ENCODE peak calls at places on chromosomes 13 and 19, in eight cellular contexts. P, Z, W, N, X, L, A and V are unnamed samples.
A peak's percentile ranks its signal among the peaks of the same experiment; 100 is the strongest.

GRCh38 chr19:3231288-3231687 is 6.8 kb downstream of the CELF5 start:
- DNase-seq in P (no peak), Z (no peak), W (no peak), N (no peak), X (no peak), L (no peak), A (no peak), V (no peak)

GRCh38 chr19:39765091-39766076 is 13.3 kb upstream of the LEUTX start:
- DNase-seq in P (peak; percentile 16), Z (no peak), W (peak; percentile 41), N (peak; percentile 36), X (no peak), L (peak; percentile 89), A (no peak), V (no peak)

GRCh38 chr19:45443462-45444317 is 20.0 kb upstream of the ERCC1 start:
- DNase-seq in P (peak; percentile 63), Z (peak; percentile 95), W (peak; percentile 82), N (peak; percentile 83), X (peak; percentile 99), L (no peak), A (peak; percentile 74), V (peak; percentile 71)

GRCh38 chr13:61685683-61686013 is 270.0 kb upstream of the PCDH20 start:
- DNase-seq in P (no peak), Z (no peak), W (no peak), N (peak; percentile 3), X (no peak), L (no peak), A (no peak), V (no peak)

GRCh38 chr19:45607071-45608029 is 5.3 kb upstream of the GPR4 start:
- DNase-seq in P (peak; percentile 23), Z (no peak), W (peak; percentile 59), N (no peak), X (peak; percentile 42), L (no peak), A (peak; percentile 32), V (no peak)

GRCh38 chr19:35136977-35137702 is 1.5 kb upstream of the FXYD1 start:
- DNase-seq in P (no peak), Z (no peak), W (no peak), N (no peak), X (no peak), L (no peak), A (no peak), V (no peak)

GRCh38 chr13:24083722-24084421 is 76.6 kb upstream of the SPATA13 start:
- DNase-seq in P (no peak), Z (no peak), W (no peak), N (no peak), X (no peak), L (no peak), A (no peak), V (no peak)

GRCh38 chr19:44848036-44848804 is 2.1 kb downstream of the NECTIN2 start:
- DNase-seq in P (peak; percentile 42), Z (no peak), W (peak; percentile 57), N (no peak), X (peak; percentile 38), L (no peak), A (no peak), V (no peak)

GRCh38 chr13:87677043-87677333 is 5.8 kb downstream of the SLITRK5 start:
- DNase-seq in P (no peak), Z (no peak), W (no peak), N (no peak), X (no peak), L (no peak), A (no peak), V (peak; percentile 15)

GRCh38 chr19:7063339-7063738 is 4.9 kb upstream of the MBD3L3 start:
- DNase-seq in P (no peak), Z (no peak), W (no peak), N (no peak), X (no peak), L (no peak), A (no peak), V (no peak)

GRCh38 chr19:7515471-7516226 is at the start of gene ZNF358:
- DNase-seq in P (peak; percentile 42), Z (peak; percentile 19), W (peak; percentile 46), N (no peak), X (peak; percentile 53), L (no peak), A (peak; percentile 45), V (peak; percentile 98)

GRCh38 chr19:55156202-55157063 is 1.1 kb downstream of the TNNI3 start:
- DNase-seq in P (no peak), Z (no peak), W (peak; percentile 44), N (peak; percentile 89), X (no peak), L (peak; percentile 54), A (no peak), V (peak; percentile 72)

GRCh38 chr19:50838239-50838638 is 4.9 kb upstream of the KLK15 start:
- DNase-seq in P (no peak), Z (no peak), W (no peak), N (peak; percentile 18), X (no peak), L (no peak), A (no peak), V (peak; percentile 73)

GRCh38 chr13:46575321-46575721 is 22.4 kb downstream of the LRCH1 start:
- DNase-seq in P (peak; percentile 67), Z (no peak), W (peak; percentile 89), N (no peak), X (no peak), L (no peak), A (no peak), V (peak; percentile 34)

GRCh38 chr19:45643927-45644771 is 5.0 kb upstream of the EML2 start:
- DNase-seq in P (no peak), Z (no peak), W (no peak), N (no peak), X (no peak), L (no peak), A (no peak), V (no peak)

GRCh38 chr13:25046274-25046984 is 49.5 kb upstream of the PABPC3 start:
- DNase-seq in P (no peak), Z (no peak), W (no peak), N (no peak), X (no peak), L (no peak), A (no peak), V (peak; percentile 21)

GRCh38 chr13:102405499-102406079 is 3.7 kb upstream of the FGF14 start:
- DNase-seq in P (peak; percentile 4), Z (no peak), W (peak; percentile 12), N (no peak), X (no peak), L (no peak), A (no peak), V (no peak)

GRCh38 chr19:48681127-48681470 is 8.3 kb upstream of the NTN5 start:
- DNase-seq in P (peak; percentile 92), Z (no peak), W (peak; percentile 93), N (no peak), X (no peak), L (no peak), A (no peak), V (peak; percentile 50)

DNA sequence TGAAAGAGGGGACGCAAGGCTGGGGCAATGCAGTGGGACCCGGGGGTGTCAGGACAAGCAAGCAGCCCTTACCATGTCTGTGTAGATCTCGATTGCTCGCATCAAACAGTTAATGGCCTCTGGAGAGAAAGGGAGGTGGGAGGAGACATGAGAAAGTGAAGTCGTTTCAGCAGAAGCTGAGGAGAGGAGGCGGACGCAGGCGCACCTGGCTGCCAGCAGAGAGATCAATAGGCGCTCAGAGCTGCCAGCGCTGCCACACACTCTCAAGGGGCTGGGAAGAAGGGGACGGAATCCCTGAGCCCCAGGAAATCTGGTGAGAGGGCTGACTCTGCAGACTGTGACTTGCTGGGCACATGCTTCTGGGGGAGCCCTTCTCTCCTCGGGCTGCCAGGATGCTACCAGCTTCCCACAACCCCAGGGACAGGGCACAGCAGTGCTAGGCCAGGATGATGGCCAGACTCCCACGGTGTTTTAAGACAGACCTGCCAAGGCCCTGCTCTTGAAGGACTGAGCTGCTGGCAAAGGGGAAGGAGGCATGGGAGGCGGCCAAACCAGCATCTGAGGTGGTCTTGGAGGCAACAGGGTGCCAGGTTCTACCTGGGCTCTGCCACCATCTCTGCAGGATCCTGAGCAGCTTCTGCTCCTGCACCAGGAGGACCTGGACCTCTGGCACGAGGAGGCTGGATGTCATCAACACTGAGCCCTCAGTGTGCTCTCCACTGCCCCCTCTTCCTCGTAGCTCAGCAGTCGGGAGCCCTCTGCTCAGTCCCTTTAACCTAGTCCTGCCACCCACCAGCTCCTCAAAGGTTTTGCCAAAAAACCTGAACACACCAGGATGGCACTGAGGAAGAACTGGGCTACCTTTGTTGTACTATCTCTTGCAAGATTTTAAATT is 11.7 kb upstream of the KPTN start:
- DNase-seq in P (no peak), Z (no peak), W (no peak), N (no peak), X (no peak), L (no peak), A (no peak), V (no peak)
- TF ChIP-seq CTCF in P (no peak), Z (no peak), W (no peak), N (no peak), X (no peak), L (no peak), A (no peak), V (no peak)

GRCh38 chr13:108266316-108266936 is 3.1 kb upstream of the TNFSF13B start:
- DNase-seq in P (no peak), Z (no peak), W (no peak), N (no peak), X (no peak), L (no peak), A (no peak), V (no peak)
- TF ChIP-seq CTCF in P (no peak), Z (no peak), W (no peak), N (no peak), X (no peak), L (no peak), A (no peak), V (no peak)

GRCh38 chr13:57680609-57681008 is 49.1 kb downstream of the PCDH17 start:
- DNase-seq in P (no peak), Z (no peak), W (no peak), N (no peak), X (no peak), L (no peak), A (no peak), V (no peak)

GRCh38 chr13:57682128-57682716 is 50.7 kb downstream of the PCDH17 start:
- DNase-seq in P (no peak), Z (no peak), W (no peak), N (no peak), X (no peak), L (no peak), A (no peak), V (no peak)
- TF ChIP-seq CTCF in P (no peak), Z (no peak), W (no peak), N (no peak), X (no peak), L (no peak), A (no peak), V (no peak)

GRCh38 chr19:17998827-17999150 is 9.2 kb upstream of the ARRDC2 start:
- DNase-seq in P (no peak), Z (no peak), W (no peak), N (no peak), X (no peak), L (no peak), A (no peak), V (no peak)

GRCh38 chr19:17997969-17998826 is 9.8 kb upstream of the ARRDC2 start:
- DNase-seq in P (no peak), Z (no peak), W (peak; percentile 24), N (peak; percentile 60), X (no peak), L (no peak), A (no peak), V (no peak)

GRCh38 chr19:17999685-18000479 is 8.1 kb upstream of the ARRDC2 start:
- DNase-seq in P (no peak), Z (no peak), W (no peak), N (no peak), X (no peak), L (no peak), A (no peak), V (no peak)

GRCh38 chr19:17993076-17993813 is 14.7 kb upstream of the ARRDC2 start:
- DNase-seq in P (no peak), Z (no peak), W (no peak), N (no peak), X (no peak), L (no peak), A (no peak), V (no peak)

GRCh38 chr19:17996826-17997316 is 11.1 kb upstream of the ARRDC2 start:
- DNase-seq in P (peak; percentile 16), Z (no peak), W (peak; percentile 52), N (peak; percentile 48), X (peak; percentile 80), L (peak; percentile 52), A (no peak), V (peak; percentile 92)
- TF ChIP-seq CTCF in P (peak; percentile 77), Z (peak; percentile 99), W (peak; percentile 98), N (peak; percentile 93), X (peak; percentile 98), L (peak; percentile 89), A (peak; percentile 93), V (peak; percentile 97)